ENCODE peak calls at places on chromosomes 3 and 15, in eight cellular contexts. One of them, this sample, is unnamed.

GRCh38 chr15:55868707-55869106 is 124.7 kb downstream of the NEDD4 start:
- DNase-seq in endothelial cell: no peak
- DNase-seq in natural killer cell treated with Interleukin-12 subunit alpha and Interleukin-12 subunit beta and Interleukin-15 and Interleukin-18, amount 100 ng/mL, for 72 hours: no peak
- DNase-seq in BE2C: no peak
- DNase-seq in NCI-H1417: no peak
- DNase-seq in LoVo: no peak
- DNase-seq in OCI-LY7: no peak
- DNase-seq in NCI-H1105: no peak
- DNase-seq in this sample: no peak

GRCh38 chr3:177336841-177337430 is 139.7 kb upstream of the TBL1XR1 start:
- DNase-seq in endothelial cell: no peak
- DNase-seq in natural killer cell treated with Interleukin-12 subunit alpha and Interleukin-12 subunit beta and Interleukin-15 and Interleukin-18, amount 100 ng/mL, for 72 hours: no peak
- DNase-seq in BE2C: no peak
- DNase-seq in NCI-H1417: no peak
- DNase-seq in LoVo: no peak
- DNase-seq in OCI-LY7: no peak
- DNase-seq in NCI-H1105: no peak
- DNase-seq in this sample: no peak

GRCh38 chr15:39744334-39745103 is 38.1 kb downstream of the FSIP1 start:
- DNase-seq in endothelial cell: no peak
- DNase-seq in natural killer cell treated with Interleukin-12 subunit alpha and Interleukin-12 subunit beta and Interleukin-15 and Interleukin-18, amount 100 ng/mL, for 72 hours: no peak
- DNase-seq in BE2C: no peak
- DNase-seq in NCI-H1417: no peak
- DNase-seq in LoVo: no peak
- DNase-seq in OCI-LY7: no peak
- DNase-seq in NCI-H1105: no peak
- DNase-seq in this sample: no peak

GRCh38 chr15:97961067-97961954 is 808 bp downstream of the ARRDC4 start:
- DNase-seq in endothelial cell: peak
- DNase-seq in natural killer cell treated with Interleukin-12 subunit alpha and Interleukin-12 subunit beta and Interleukin-15 and Interleukin-18, amount 100 ng/mL, for 72 hours: peak
- DNase-seq in BE2C: peak
- DNase-seq in NCI-H1417: peak
- DNase-seq in LoVo: no peak
- DNase-seq in OCI-LY7: no peak
- DNase-seq in NCI-H1105: no peak
- DNase-seq in this sample: peak

GRCh38 chr3:133330043-133330442 is 69.8 kb upstream of the BFSP2 start:
- DNase-seq in endothelial cell: peak
- DNase-seq in natural killer cell treated with Interleukin-12 subunit alpha and Interleukin-12 subunit beta and Interleukin-15 and Interleukin-18, amount 100 ng/mL, for 72 hours: no peak
- DNase-seq in BE2C: peak
- DNase-seq in NCI-H1417: peak
- DNase-seq in LoVo: no peak
- DNase-seq in OCI-LY7: no peak
- DNase-seq in NCI-H1105: peak
- DNase-seq in this sample: peak

GRCh38 chr3:114213669-114214541 is 23.5 kb downstream of the ZNF80 start:
- DNase-seq in endothelial cell: no peak
- DNase-seq in natural killer cell treated with Interleukin-12 subunit alpha and Interleukin-12 subunit beta and Interleukin-15 and Interleukin-18, amount 100 ng/mL, for 72 hours: peak
- DNase-seq in BE2C: peak
- DNase-seq in NCI-H1417: peak
- DNase-seq in LoVo: no peak
- DNase-seq in OCI-LY7: peak
- DNase-seq in NCI-H1105: no peak
- DNase-seq in this sample: peak

GRCh38 chr3:169857811-169858210 is 11.9 kb downstream of the LRRC31 start:
- DNase-seq in endothelial cell: no peak
- DNase-seq in natural killer cell treated with Interleukin-12 subunit alpha and Interleukin-12 subunit beta and Interleukin-15 and Interleukin-18, amount 100 ng/mL, for 72 hours: no peak
- DNase-seq in BE2C: no peak
- DNase-seq in NCI-H1417: no peak
- DNase-seq in LoVo: no peak
- DNase-seq in OCI-LY7: no peak
- DNase-seq in NCI-H1105: no peak
- DNase-seq in this sample: no peak

GRCh38 chr15:34318277-34319079 is 19.1 kb downstream of the SLC12A6 start:
- DNase-seq in endothelial cell: peak
- DNase-seq in natural killer cell treated with Interleukin-12 subunit alpha and Interleukin-12 subunit beta and Interleukin-15 and Interleukin-18, amount 100 ng/mL, for 72 hours: no peak
- DNase-seq in BE2C: peak
- DNase-seq in NCI-H1417: peak
- DNase-seq in LoVo: peak
- DNase-seq in OCI-LY7: peak
- DNase-seq in NCI-H1105: no peak
- DNase-seq in this sample: peak

GRCh38 chr3:12893247-12893646 is 51.9 kb upstream of the RPL32 start:
- DNase-seq in endothelial cell: no peak
- DNase-seq in natural killer cell treated with Interleukin-12 subunit alpha and Interleukin-12 subunit beta and Interleukin-15 and Interleukin-18, amount 100 ng/mL, for 72 hours: no peak
- DNase-seq in BE2C: no peak
- DNase-seq in NCI-H1417: no peak
- DNase-seq in LoVo: no peak
- DNase-seq in OCI-LY7: no peak
- DNase-seq in NCI-H1105: no peak
- DNase-seq in this sample: no peak

GRCh38 chr15:76577879-76578512 is 241.4 kb downstream of the ISL2 start:
- DNase-seq in endothelial cell: no peak
- DNase-seq in natural killer cell treated with Interleukin-12 subunit alpha and Interleukin-12 subunit beta and Interleukin-15 and Interleukin-18, amount 100 ng/mL, for 72 hours: no peak
- DNase-seq in BE2C: no peak
- DNase-seq in NCI-H1417: no peak
- DNase-seq in LoVo: no peak
- DNase-seq in OCI-LY7: no peak
- DNase-seq in NCI-H1105: no peak
- DNase-seq in this sample: no peak

GRCh38 chr3:184568918-184569829 is 7.6 kb downstream of the EPHB3 start:
- DNase-seq in endothelial cell: no peak
- DNase-seq in natural killer cell treated with Interleukin-12 subunit alpha and Interleukin-12 subunit beta and Interleukin-15 and Interleukin-18, amount 100 ng/mL, for 72 hours: peak
- DNase-seq in BE2C: peak
- DNase-seq in NCI-H1417: peak
- DNase-seq in LoVo: no peak
- DNase-seq in OCI-LY7: no peak
- DNase-seq in NCI-H1105: peak
- DNase-seq in this sample: peak

GRCh38 chr3:155560594-155560993 is 184.3 kb downstream of the PLCH1 start:
- DNase-seq in endothelial cell: no peak
- DNase-seq in natural killer cell treated with Interleukin-12 subunit alpha and Interleukin-12 subunit beta and Interleukin-15 and Interleukin-18, amount 100 ng/mL, for 72 hours: no peak
- DNase-seq in BE2C: no peak
- DNase-seq in NCI-H1417: no peak
- DNase-seq in LoVo: peak
- DNase-seq in OCI-LY7: no peak
- DNase-seq in NCI-H1105: no peak
- DNase-seq in this sample: peak

GRCh38 chr15:62444104-62445027 is 279.3 kb upstream of the C2CD4B start:
- DNase-seq in endothelial cell: no peak
- DNase-seq in natural killer cell treated with Interleukin-12 subunit alpha and Interleukin-12 subunit beta and Interleukin-15 and Interleukin-18, amount 100 ng/mL, for 72 hours: no peak
- DNase-seq in BE2C: no peak
- DNase-seq in NCI-H1417: no peak
- DNase-seq in LoVo: no peak
- DNase-seq in OCI-LY7: no peak
- DNase-seq in NCI-H1105: no peak
- DNase-seq in this sample: peak

GRCh38 chr3:169146112-169146665 is 517.3 kb downstream of the MECOM start:
- DNase-seq in endothelial cell: peak
- DNase-seq in natural killer cell treated with Interleukin-12 subunit alpha and Interleukin-12 subunit beta and Interleukin-15 and Interleukin-18, amount 100 ng/mL, for 72 hours: no peak
- DNase-seq in BE2C: peak
- DNase-seq in NCI-H1417: peak
- DNase-seq in LoVo: peak
- DNase-seq in OCI-LY7: no peak
- DNase-seq in NCI-H1105: peak
- DNase-seq in this sample: peak

GRCh38 chr3:129040039-129040336 is 20.6 kb upstream of the GP9 start:
- DNase-seq in endothelial cell: no peak
- DNase-seq in natural killer cell treated with Interleukin-12 subunit alpha and Interleukin-12 subunit beta and Interleukin-15 and Interleukin-18, amount 100 ng/mL, for 72 hours: no peak
- DNase-seq in BE2C: no peak
- DNase-seq in NCI-H1417: no peak
- DNase-seq in LoVo: no peak
- DNase-seq in OCI-LY7: no peak
- DNase-seq in NCI-H1105: no peak
- DNase-seq in this sample: peak

GRCh38 chr3:71254658-71255057 is 328.9 kb downstream of the FOXP1 start:
- DNase-seq in endothelial cell: no peak
- DNase-seq in natural killer cell treated with Interleukin-12 subunit alpha and Interleukin-12 subunit beta and Interleukin-15 and Interleukin-18, amount 100 ng/mL, for 72 hours: no peak
- DNase-seq in BE2C: no peak
- DNase-seq in NCI-H1417: no peak
- DNase-seq in LoVo: peak
- DNase-seq in OCI-LY7: no peak
- DNase-seq in NCI-H1105: no peak
- DNase-seq in this sample: no peak

GRCh38 chr3:171374260-171374659 is 85.9 kb downstream of the TNIK start:
- DNase-seq in endothelial cell: no peak
- DNase-seq in natural killer cell treated with Interleukin-12 subunit alpha and Interleukin-12 subunit beta and Interleukin-15 and Interleukin-18, amount 100 ng/mL, for 72 hours: no peak
- DNase-seq in BE2C: peak
- DNase-seq in NCI-H1417: peak
- DNase-seq in LoVo: no peak
- DNase-seq in OCI-LY7: no peak
- DNase-seq in NCI-H1105: no peak
- DNase-seq in this sample: no peak

GRCh38 chr15:52351206-52351907 is 55.8 kb upstream of the MYO5C start:
- DNase-seq in endothelial cell: no peak
- DNase-seq in natural killer cell treated with Interleukin-12 subunit alpha and Interleukin-12 subunit beta and Interleukin-15 and Interleukin-18, amount 100 ng/mL, for 72 hours: no peak
- DNase-seq in BE2C: no peak
- DNase-seq in NCI-H1417: no peak
- DNase-seq in LoVo: no peak
- DNase-seq in OCI-LY7: no peak
- DNase-seq in NCI-H1105: no peak
- DNase-seq in this sample: no peak

This sample was measured in islet precursor cell.